ENCODE peak calls at places on chromosomes 5 and 9, in six cellular contexts. P is A549; Y is CD4-positive, alpha-beta T cell; Q is RWPE1; Z is AG10803; I is B cell. F is an unnamed sample.

GRCh38 chr9:131608469-131609115 is 63.3 kb downstream of the PRRT1B start:
- DNase-seq in P (peak; percentile 81), Y (no peak), Q (peak; percentile 98), Z (peak; percentile 87), I (no peak), F (no peak)

GRCh38 chr5:148090780-148091221 is 27.0 kb downstream of the SPINK5 start:
- DNase-seq in P (no peak), Y (no peak), Q (peak; percentile 38), Z (no peak), I (no peak), F (no peak)

GRCh38 chr5:172919525-172920446 is 39.4 kb upstream of the RPL26L1 start:
- DNase-seq in P (no peak), Y (no peak), Q (no peak), Z (peak; percentile 42), I (no peak), F (no peak)

GRCh38 chr5:173762930-173763329 is 125.2 kb upstream of the CPEB4 start:
- DNase-seq in P (no peak), Y (no peak), Q (no peak), Z (no peak), I (no peak), F (no peak)

GRCh38 chr5:111337688-111338087 is 113.5 kb downstream of the CAMK4 start:
- DNase-seq in P (no peak), Y (no peak), Q (no peak), Z (no peak), I (no peak), F (no peak)

GRCh38 chr5:92364986-92365550 is 982.0 kb upstream of the ARRDC3 start:
- DNase-seq in P (no peak), Y (no peak), Q (no peak), Z (peak; percentile 78), I (no peak), F (no peak)

GRCh38 chr9:133160742-133161541 is 2.8 kb downstream of the GBGT1 start:
- DNase-seq in P (peak; percentile 94), Y (no peak), Q (peak; percentile 89), Z (peak; percentile 77), I (peak; percentile 64), F (peak; percentile 80)

GRCh38 chr9:129232839-129233568 is 54.9 kb upstream of the IER5L start:
- DNase-seq in P (no peak), Y (no peak), Q (no peak), Z (no peak), I (no peak), F (no peak)

GRCh38 chr5:27387535-27388073 is 349.2 kb upstream of the CDH9 start:
- DNase-seq in P (no peak), Y (no peak), Q (no peak), Z (no peak), I (no peak), F (no peak)

GRCh38 chr5:145797336-145797735 is 37.8 kb downstream of the PRELID2 start:
- DNase-seq in P (no peak), Y (no peak), Q (no peak), Z (peak; percentile 6), I (no peak), F (no peak)

GRCh38 chr9:105076729-105077128 is 148.8 kb upstream of the ABCA1 start:
- DNase-seq in P (no peak), Y (no peak), Q (no peak), Z (no peak), I (no peak), F (no peak)

GRCh38 chr5:132243366-132243977 is 14.0 kb upstream of the PDLIM4 start:
- DNase-seq in P (no peak), Y (no peak), Q (no peak), Z (no peak), I (peak; percentile 33), F (no peak)

GRCh38 chr5:92687793-92688467 is 893.1 kb downstream of the NR2F1-AS1 start:
- DNase-seq in P (peak; percentile 3), Y (no peak), Q (peak; percentile 5), Z (peak; percentile 38), I (no peak), F (no peak)

GRCh38 chr5:98218838-98219237 is 554.6 kb upstream of the RGMB start:
- DNase-seq in P (no peak), Y (no peak), Q (no peak), Z (no peak), I (no peak), F (no peak)

GRCh38 chr5:115559524-115559923 is 14.9 kb upstream of the FEM1C start:
- DNase-seq in P (no peak), Y (no peak), Q (no peak), Z (peak; percentile 43), I (no peak), F (no peak)

GRCh38 chr9:136545065-136545965 is 533 bp downstream of the NOTCH1 start:
- DNase-seq in P (no peak), Y (peak; percentile 42), Q (no peak), Z (no peak), I (peak; percentile 63), F (peak; percentile 75)

GRCh38 chr9:69975681-69976080 is 68.0 kb upstream of the MAMDC2 start:
- DNase-seq in P (no peak), Y (no peak), Q (no peak), Z (peak; percentile 65), I (no peak), F (no peak)

GRCh38 chr5:83548556-83548955 is 77.0 kb downstream of the VCAN start:
- DNase-seq in P (no peak), Y (no peak), Q (no peak), Z (peak; percentile 95), I (no peak), F (no peak)

DNA sequence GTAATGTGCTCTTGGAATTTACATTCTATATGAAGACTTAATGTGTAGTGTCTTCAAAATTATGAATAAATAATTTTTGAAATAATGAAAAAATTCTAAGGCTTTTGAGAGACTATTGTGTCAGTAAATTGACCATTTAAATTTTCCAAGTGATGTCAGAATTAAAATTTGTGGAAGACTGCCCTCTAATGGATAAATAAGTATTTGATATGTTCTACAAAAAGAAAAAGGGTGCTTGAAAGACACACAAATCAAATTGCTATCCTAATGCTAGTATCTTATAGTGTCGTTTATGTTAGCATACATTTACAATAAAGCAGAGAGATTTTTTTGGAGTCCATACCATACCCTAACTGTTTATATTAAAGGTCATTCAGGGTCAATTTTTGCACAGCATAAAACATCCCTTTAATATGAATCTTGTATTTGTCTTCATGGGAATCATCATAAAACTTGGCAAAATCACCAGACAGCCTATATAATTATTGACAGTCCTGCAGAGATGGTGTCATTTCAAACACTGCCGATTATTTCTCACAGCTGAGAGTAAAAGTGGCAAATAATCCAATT is 120.8 kb upstream of the SLC27A6 start:
- DNase-seq in P (peak; percentile 11), Y (no peak), Q (peak; percentile 37), Z (no peak), I (no peak), F (no peak)
- TF ChIP-seq CTCF in P (peak; percentile 60), Y (no peak), Q (peak; percentile 62), Z (no peak), I (no peak), F (no peak)

GRCh38 chr9:98365227-98365669 is 109.8 kb upstream of the TBC1D2 start:
- DNase-seq in P (no peak), Y (no peak), Q (no peak), Z (peak; percentile 28), I (no peak), F (peak; percentile 11)
- TF ChIP-seq CTCF in P (no peak), Y (no peak), Q (no peak), Z (peak; percentile 57), I (peak; percentile 33), F (peak; percentile 17)

GRCh38 chr5:180161420-180162303 is 47.3 kb downstream of the RASGEF1C start:
- DNase-seq in P (no peak), Y (no peak), Q (no peak), Z (no peak), I (no peak), F (no peak)
- TF ChIP-seq CTCF in P (no peak), Y (no peak), Q (no peak), Z (no peak), I (no peak), F (no peak)

GRCh38 chr5:53219174-53219573 is 109.6 kb upstream of the MOCS2 start:
- DNase-seq in P (no peak), Y (no peak), Q (no peak), Z (no peak), I (no peak), F (no peak)
- TF ChIP-seq CTCF in P (no peak), Y (no peak), Q (no peak), Z (no peak), I (no peak), F (no peak)

GRCh38 chr9:92807031-92807756 is 42.6 kb upstream of the BICD2 start:
- DNase-seq in P (no peak), Y (no peak), Q (no peak), Z (no peak), I (no peak), F (no peak)

GRCh38 chr9:92804727-92805126 is 40.1 kb upstream of the BICD2 start:
- DNase-seq in P (no peak), Y (no peak), Q (no peak), Z (peak; percentile 29), I (no peak), F (no peak)

GRCh38 chr9:92807757-92808725 is 43.4 kb upstream of the BICD2 start:
- DNase-seq in P (no peak), Y (peak; percentile 10), Q (no peak), Z (no peak), I (no peak), F (no peak)

GRCh38 chr9:92808726-92809451 is 44.3 kb upstream of the BICD2 start:
- DNase-seq in P (peak; percentile 41), Y (peak; percentile 18), Q (peak; percentile 74), Z (peak; percentile 64), I (peak; percentile 54), F (peak; percentile 65)
- TF ChIP-seq CTCF in P (no peak), Y (no peak), Q (peak; percentile 44), Z (peak; percentile 44), I (peak; percentile 30), F (peak; percentile 10)

DNA sequence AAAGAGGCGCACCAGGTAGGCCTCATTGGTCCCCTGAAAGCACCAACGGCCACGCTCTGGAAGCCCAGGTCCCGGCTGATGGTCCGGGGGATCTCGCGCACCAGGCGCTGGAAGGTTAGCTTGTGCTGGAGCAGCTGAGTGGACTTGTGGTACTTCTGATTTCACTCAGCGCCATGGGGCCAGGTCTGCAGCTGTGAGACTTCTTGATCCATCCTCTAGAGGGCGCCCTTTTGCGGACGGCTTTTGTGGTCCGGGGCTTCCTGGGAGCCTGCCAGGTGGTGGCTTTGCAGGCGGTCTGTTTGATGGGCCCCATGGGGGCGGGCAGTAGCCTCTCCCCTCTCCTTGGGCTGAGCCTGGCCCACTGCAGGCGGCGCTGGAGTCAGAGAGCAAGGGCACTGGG is 10.4 kb downstream of the TAF11L12 start:
- DNase-seq in P (peak; percentile 4), Y (no peak), Q (no peak), Z (no peak), I (no peak), F (no peak)
- TF ChIP-seq CTCF in P (peak; percentile 9), Y (no peak), Q (no peak), Z (no peak), I (no peak), F (no peak)

GRCh38 chr5:170892201-170892600 is 30.4 kb downstream of the RANBP17 start:
- DNase-seq in P (no peak), Y (no peak), Q (no peak), Z (peak; percentile 17), I (no peak), F (no peak)

GRCh38 chr5:170896779-170897178 is 35.0 kb downstream of the RANBP17 start:
- DNase-seq in P (no peak), Y (no peak), Q (no peak), Z (peak; percentile 86), I (no peak), F (peak; percentile 18)
- TF ChIP-seq CTCF in P (no peak), Y (no peak), Q (no peak), Z (peak; percentile 55), I (no peak), F (peak; percentile 25)

F was measured in GM10248.